ENCODE peak calls at places on chromosomes 3 and 15, in five cellular contexts. W is H1, X is K562, B is GM12891, E is GM12878. L is an unnamed sample.

GRCh38 chr15:29134239-29134638 is 135.4 kb downstream of the NSMCE3 start:
- DNase-seq in X (no peak), B (no peak), W (no peak), E (no peak), L (no peak)

GRCh38 chr15:64938192-64938591 is 26.5 kb downstream of the ANKDD1A start:
- DNase-seq in E (no peak), X (no peak), B (no peak), W (peak; percentile 10), L (no peak)

GRCh38 chr3:105417538-105418289 is 51.0 kb downstream of the ALCAM start:
- DNase-seq in W (no peak), E (no peak), B (no peak), X (no peak), L (no peak)

GRCh38 chr3:8656240-8656639 is 11.6 kb upstream of the SSUH2 start:
- DNase-seq in B (no peak), E (no peak), W (no peak), X (no peak), L (no peak)

GRCh38 chr15:63453181-63453905 is 51.0 kb upstream of the USP3 start:
- DNase-seq in B (no peak), E (no peak), W (no peak), X (no peak), L (no peak)

GRCh38 chr3:127254730-127255129 is 33.1 kb downstream of the PRR20G start:
- DNase-seq in E (no peak), X (peak; percentile 33), W (no peak), B (no peak), L (no peak)

GRCh38 chr3:196246612-196247308 is 30.4 kb downstream of the SLC51A start:
- DNase-seq in B (no peak), E (no peak), X (no peak), W (no peak), L (no peak)

GRCh38 chr3:10332481-10333358 is 11.8 kb upstream of the SEC13 start:
- DNase-seq in X (no peak), B (no peak), E (no peak), W (no peak), L (no peak)

GRCh38 chr15:33298631-33299030 is 12.1 kb upstream of the RYR3 start:
- DNase-seq in E (no peak), B (no peak), X (no peak), W (no peak), L (no peak)

GRCh38 chr3:85387913-85388510 is 429.2 kb downstream of the CADM2 start:
- DNase-seq in W (no peak), X (no peak), E (no peak), B (no peak), L (no peak)

GRCh38 chr3:43378066-43378935 is 92.0 kb downstream of the SNRK start:
- DNase-seq in E (peak; percentile 4), W (no peak), B (peak; percentile 65), X (peak; percentile 72), L (peak; percentile 52)

GRCh38 chr3:49171119-49171774 is at the start of gene KLHDC8B:
- DNase-seq in X (peak; percentile 94), B (peak; percentile 94), E (peak; percentile 12), W (peak; percentile 98), L (peak; percentile 89)

GRCh38 chr3:134376786-134377431 is 2.7 kb upstream of the AMOTL2 start:
- DNase-seq in W (no peak), B (no peak), X (no peak), E (no peak), L (no peak)

GRCh38 chr3:52845691-52846426 is 11.0 kb upstream of the MUSTN1 start:
- DNase-seq in W (peak; percentile 79), X (peak; percentile 49), E (no peak), B (no peak), L (peak; percentile 48)

GRCh38 chr3:196501316-196502064 is 2.1 kb downstream of the RNF168 start:
- DNase-seq in X (no peak), W (no peak), B (no peak), E (no peak), L (no peak)

GRCh38 chr15:25545017-25545416 is 106.2 kb upstream of the UBE3A start:
- DNase-seq in W (no peak), X (no peak), E (no peak), B (no peak), L (no peak)

GRCh38 chr3:10855083-10855870 is 39.2 kb downstream of the SLC6A11 start:
- DNase-seq in B (no peak), X (no peak), E (no peak), W (no peak), L (no peak)

GRCh38 chr3:148648685-148649352 is 48.9 kb upstream of the AGTR1 start:
- DNase-seq in E (no peak), W (no peak), B (no peak), X (no peak), L (no peak)

GRCh38 chr15:26280281-26280680 is 417.2 kb upstream of the ATP10A start:
- DNase-seq in B (no peak), X (no peak), E (no peak), W (no peak), L (no peak)

DNA sequence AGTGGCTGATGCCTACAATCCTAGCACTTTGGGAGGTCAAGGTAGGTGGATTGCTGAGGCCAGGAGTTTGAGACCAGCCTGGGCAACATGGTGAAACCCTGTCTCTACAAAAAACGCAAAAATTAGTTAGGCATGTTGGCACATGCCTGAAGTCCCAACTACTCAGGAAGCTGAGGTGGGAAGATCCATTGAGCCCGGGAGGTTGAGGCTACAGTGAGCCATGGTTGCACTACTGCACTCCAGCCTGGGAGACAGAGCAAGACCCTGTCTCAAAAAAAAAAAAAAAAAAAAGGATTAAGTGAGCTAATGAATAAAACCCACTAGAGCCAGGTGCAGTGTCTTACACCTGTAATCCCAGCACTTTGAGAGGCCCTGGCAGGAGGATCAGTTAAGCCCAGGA is 6.7 kb upstream of the SEC11A start:
- DNase-seq in E (no peak), W (no peak), B (no peak), X (no peak), L (no peak)
- TF ChIP-seq POLR2A in E (no peak), W (no peak), B (no peak), X (no peak), L (no peak)

DNA sequence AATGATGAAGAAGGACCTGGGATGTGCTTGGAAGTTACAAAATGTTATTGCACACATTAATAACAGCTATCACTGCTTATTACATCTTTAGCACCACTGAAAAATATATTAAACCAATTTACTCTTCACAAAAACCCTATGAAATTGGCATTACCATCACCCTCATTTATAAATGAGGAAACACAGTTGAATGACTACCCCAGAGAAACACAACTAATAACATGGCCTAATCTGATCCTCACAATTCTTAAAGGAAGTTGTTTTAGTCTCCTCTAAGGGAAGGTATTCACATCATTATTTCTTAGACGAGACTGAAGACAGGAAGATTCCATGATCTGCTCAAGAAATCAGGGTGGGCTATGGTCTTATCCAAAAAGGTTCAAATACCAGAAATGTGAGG is 35.9 kb downstream of the INO80 start:
- DNase-seq in B (no peak), W (no peak), E (no peak), X (no peak), L (no peak)
- TF ChIP-seq TAF1 in B (no peak), W (no peak), E (no peak), X (no peak), L (no peak)

DNA sequence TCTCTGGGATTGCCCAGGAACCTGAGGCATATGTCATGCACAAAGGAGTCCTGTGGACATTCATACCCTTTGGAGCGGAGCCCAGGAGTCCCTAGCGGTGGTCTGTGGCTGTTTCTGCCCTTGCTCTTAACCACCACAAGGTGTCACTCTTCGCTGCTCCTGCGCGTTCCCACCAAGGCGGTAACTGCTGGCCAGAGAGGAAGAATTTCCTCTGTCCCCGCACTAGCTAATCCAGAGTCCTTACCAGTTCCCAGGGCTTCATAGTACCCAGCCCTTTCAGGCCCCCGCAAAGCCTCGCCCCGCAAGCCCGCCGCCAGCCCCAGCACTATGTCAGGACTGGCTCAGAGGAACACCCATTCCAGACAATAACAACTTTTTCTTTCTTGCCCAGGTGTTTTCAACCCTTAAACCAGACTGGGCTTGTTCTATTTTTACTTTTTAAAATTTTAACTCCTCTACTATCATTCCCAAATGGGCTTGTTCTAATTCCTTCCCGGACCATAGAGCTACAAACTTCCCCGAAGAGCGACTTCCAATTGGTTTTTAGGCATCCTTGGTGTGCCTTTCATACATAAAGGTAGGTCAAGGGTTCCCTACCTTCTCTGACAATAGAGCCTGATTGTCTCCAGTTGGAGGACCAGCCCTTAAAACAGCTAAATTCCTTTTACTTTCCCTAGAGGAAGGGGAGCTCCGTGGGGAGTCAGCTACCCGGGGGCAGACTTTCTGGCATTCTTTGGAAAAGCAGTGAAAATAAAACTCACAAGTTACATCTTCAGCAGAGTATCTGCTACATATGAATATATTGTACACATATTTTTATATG is 31.8 kb upstream of the ZNF774 start:
- DNase-seq in W (peak; percentile 79), X (peak; percentile 85), E (peak; percentile 45), B (peak; percentile 68), L (peak; percentile 62)
- TF ChIP-seq POLR2A in W (no peak), X (no peak), E (no peak), B (no peak), L (no peak)

DNA sequence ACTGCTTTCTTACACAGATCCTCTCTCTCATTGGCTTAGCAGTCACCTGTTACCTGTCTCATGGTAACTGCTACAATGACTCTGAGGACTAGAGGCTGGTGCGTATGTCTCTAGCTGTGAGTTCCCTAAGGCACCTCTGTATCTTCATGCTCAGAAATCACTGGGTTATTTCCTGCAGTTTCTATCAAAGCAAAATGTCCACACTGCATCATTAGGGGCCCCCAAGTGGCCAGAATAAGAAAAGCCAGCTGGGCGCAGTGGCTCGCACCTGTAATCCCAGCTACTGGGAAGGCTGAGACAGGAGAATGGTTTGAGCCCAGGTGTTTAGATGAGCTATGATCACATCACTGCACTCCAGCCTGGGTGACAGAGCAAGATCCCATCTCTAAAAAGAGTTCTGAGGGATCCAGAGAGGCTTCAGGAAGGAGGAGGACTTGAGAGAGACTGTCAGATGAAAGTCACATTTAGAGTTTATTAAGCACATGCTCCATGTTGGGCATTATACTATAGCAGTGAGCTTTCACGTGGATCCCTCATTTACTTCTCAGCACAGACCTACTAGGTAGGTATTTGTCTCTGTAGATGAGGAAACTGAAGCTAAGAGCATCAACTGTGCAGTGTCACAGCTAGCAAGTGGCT is 2.3 kb upstream of the VPS18 start:
- DNase-seq in B (no peak), X (peak; percentile 46), W (no peak), E (no peak), L (no peak)
- TF ChIP-seq TAF1 in B (no peak), X (no peak), W (no peak), E (no peak), L (no peak)

GRCh38 chr15:40382580-40383456 is at the start of gene KNSTRN:
- DNase-seq in B (peak; percentile 87), W (peak; percentile 97), X (peak; percentile 93), E (peak; percentile 63), L (peak; percentile 87)
- TF ChIP-seq POLR2A in B (peak; percentile 63), W (peak; percentile 42), X (peak; percentile 88), E (peak; percentile 82), L (peak; percentile 75)